ENCODE peak calls at places on chromosomes 3 and 15, in nine cellular contexts. R is AG08396; P is left cardiac atrium; H is dorsolateral prefrontal cortex; V is CD8-positive, alpha-beta memory T cell; W is T-helper 9 cell; A is ACHN; C is left ventricle myocardium inferior; U is stimulated activated CD4-positive, alpha-beta T cell treated with anti-CD3 and anti-CD28 coated beads, Interleukin-15, amount 100 ng/mL, for 1 hour. G is an unnamed sample.

GRCh38 chr3:150741497-150742140 is 21.4 kb downstream of the SIAH2 start:
- DNase-seq in A (no peak), V (no peak), U (no peak), R (no peak), H (no peak), P (no peak), W (no peak), C (no peak), G (no peak)

GRCh38 chr15:80242132-80242769 is 9.8 kb downstream of the CTXND1 start:
- DNase-seq in R (peak), W (no peak), V (no peak), C (no peak), P (no peak), U (no peak), A (peak), H (no peak), G (peak)

GRCh38 chr3:184332370-184333090 is 4.9 kb upstream of the FAM131A start:
- DNase-seq in U (no peak), R (peak), A (peak), C (no peak), H (no peak), P (no peak), V (no peak), W (no peak), G (no peak)

GRCh38 chr3:194249323-194250103 is 101.6 kb downstream of the CPN2 start:
- DNase-seq in H (no peak), A (no peak), W (no peak), R (no peak), U (no peak), C (no peak), P (no peak), V (no peak), G (no peak)

GRCh38 chr15:88950600-88951160 is 37.5 kb upstream of the MFGE8 start:
- DNase-seq in W (no peak), P (no peak), C (no peak), U (no peak), R (no peak), H (peak), V (no peak), A (no peak), G (no peak)

GRCh38 chr3:139561959-139562676 is 22.6 kb upstream of the RBP1 start:
- DNase-seq in P (peak), V (no peak), U (no peak), H (peak), W (no peak), A (peak), R (peak), C (no peak), G (no peak)

GRCh38 chr15:71291723-71292122 is 176.5 kb downstream of the THSD4 start:
- DNase-seq in A (no peak), U (no peak), R (no peak), C (no peak), W (no peak), H (no peak), V (no peak), P (no peak), G (no peak)

GRCh38 chr3:110414851-110415250 is 656.8 kb upstream of the NECTIN3 start:
- DNase-seq in V (no peak), U (no peak), A (no peak), C (no peak), W (no peak), H (no peak), R (peak), P (no peak), G (no peak)

GRCh38 chr15:59294574-59294960 is 78.1 kb downstream of the MYO1E start:
- DNase-seq in H (no peak), V (no peak), R (no peak), U (no peak), W (no peak), P (no peak), A (no peak), C (no peak), G (no peak)

GRCh38 chr3:135650309-135650708 is 315.2 kb upstream of the PPP2R3A start:
- DNase-seq in H (no peak), V (no peak), R (no peak), P (no peak), C (no peak), W (no peak), U (no peak), A (no peak), G (no peak)

GRCh38 chr15:48366574-48367312 is 35.5 kb downstream of the DUT start:
- DNase-seq in A (no peak), W (no peak), H (no peak), R (no peak), U (no peak), V (no peak), P (no peak), C (no peak), G (no peak)

GRCh38 chr3:58009026-58009748 is 965 bp downstream of the FLNB start:
- DNase-seq in P (peak), A (no peak), C (peak), W (no peak), U (peak), V (peak), H (peak), R (no peak), G (peak)

GRCh38 chr15:56996746-56997470 is 78.5 kb downstream of the TCF12 start:
- DNase-seq in V (no peak), C (no peak), U (no peak), P (no peak), H (no peak), A (no peak), R (no peak), W (no peak), G (no peak)

GRCh38 chr3:100226712-100227429 is 33.9 kb upstream of the TBC1D23 start:
- DNase-seq in H (no peak), R (peak), V (no peak), U (no peak), A (peak), P (no peak), C (no peak), W (no peak), G (no peak)

GRCh38 chr3:9226326-9226725 is 23.1 kb downstream of the SRGAP3 start:
- DNase-seq in W (no peak), V (no peak), A (no peak), R (no peak), P (no peak), U (no peak), H (no peak), C (no peak), G (no peak)

GRCh38 chr15:83285284-83285978 is 967 bp upstream of the BNC1 start:
- DNase-seq in V (no peak), W (no peak), C (no peak), A (no peak), H (no peak), P (no peak), R (no peak), U (no peak), G (peak)

GRCh38 chr3:55607844-55608243 is 120.7 kb upstream of the WNT5A start:
- DNase-seq in C (no peak), H (no peak), W (no peak), P (no peak), A (no peak), R (no peak), V (no peak), U (no peak), G (no peak)

GRCh38 chr3:44000586-44000985 is 241.1 kb upstream of the TOPAZ1 start:
- DNase-seq in U (no peak), P (no peak), H (no peak), A (peak), R (peak), W (no peak), V (no peak), C (no peak), G (no peak)

GRCh38 chr3:44712455-44713075 is at the start of gene ZNF502:
- DNase-seq in U (peak), H (peak), C (peak), W (peak), P (peak), R (peak), A (peak), V (peak), G (peak)

GRCh38 chr3:168933614-168934013 is 729.9 kb downstream of the MECOM start:
- DNase-seq in P (no peak), A (peak), R (no peak), W (no peak), U (no peak), V (no peak), C (no peak), H (no peak), G (no peak)

GRCh38 chr3:27289769-27290413 is 79.3 kb downstream of the NEK10 start:
- DNase-seq in H (no peak), U (no peak), A (no peak), C (no peak), R (no peak), P (no peak), V (no peak), W (no peak), G (no peak)

GRCh38 chr15:89647191-89647851 is 7.9 kb downstream of the KIF7 start:
- DNase-seq in W (peak), V (peak), R (peak), C (peak), U (peak), A (peak), H (peak), P (peak), G (peak)

GRCh38 chr3:27594096-27594690 is 110.0 kb upstream of the SLC4A7 start:
- DNase-seq in P (no peak), A (no peak), W (no peak), V (no peak), C (no peak), U (no peak), R (no peak), H (no peak), G (no peak)

GRCh38 chr3:9439331-9439730 is 41.9 kb downstream of the SETD5 start:
- DNase-seq in P (no peak), C (no peak), W (no peak), H (no peak), A (no peak), U (no peak), R (no peak), V (no peak), G (no peak)

GRCh38 chr15:38587214-38587613 is 22.6 kb upstream of the RASGRP1 start:
- DNase-seq in U (no peak), A (no peak), C (no peak), P (no peak), R (no peak), H (no peak), W (no peak), V (no peak), G (no peak)

GRCh38 chr3:28022916-28023315 is 218.5 kb upstream of the CMC1 start:
- DNase-seq in H (no peak), P (no peak), C (no peak), A (no peak), V (no peak), R (no peak), W (no peak), U (no peak), G (no peak)

GRCh38 chr3:15667484-15667883 is 65.9 kb downstream of the BTD start:
- DNase-seq in A (no peak), H (no peak), R (no peak), C (no peak), U (no peak), W (peak), V (peak), P (no peak), G (no peak)